ENCODE peak calls at places on chromosomes 5 and 9, in ten cellular contexts. One of them, this sample, is unnamed.

GRCh38 chr5:37554938-37555337 is 175.8 kb downstream of the WDR70 start:
- DNase-seq in naive thymus-derived CD4-positive, alpha-beta T cell: no peak
- DNase-seq in pancreas: no peak
- DNase-seq in astrocyte: no peak
- DNase-seq in breast epithelium: no peak
- DNase-seq in mesendoderm: peak
- DNase-seq in A673: no peak
- DNase-seq in MM.1S: peak
- DNase-seq in neural progenitor cell: peak
- DNase-seq in AG10803: no peak
- DNase-seq in this sample: no peak

GRCh38 chr9:88990721-88991065 is 575 bp upstream of the S1PR3 start:
- DNase-seq in naive thymus-derived CD4-positive, alpha-beta T cell: no peak
- DNase-seq in pancreas: no peak
- DNase-seq in astrocyte: no peak
- DNase-seq in breast epithelium: no peak
- DNase-seq in mesendoderm: peak
- DNase-seq in A673: no peak
- DNase-seq in MM.1S: no peak
- DNase-seq in neural progenitor cell: peak
- DNase-seq in AG10803: no peak
- DNase-seq in this sample: no peak

GRCh38 chr5:73899916-73900315 is 273.9 kb downstream of the ARHGEF28 start:
- DNase-seq in naive thymus-derived CD4-positive, alpha-beta T cell: no peak
- DNase-seq in pancreas: no peak
- DNase-seq in astrocyte: no peak
- DNase-seq in breast epithelium: no peak
- DNase-seq in mesendoderm: no peak
- DNase-seq in A673: no peak
- DNase-seq in MM.1S: no peak
- DNase-seq in neural progenitor cell: no peak
- DNase-seq in AG10803: no peak
- DNase-seq in this sample: no peak

GRCh38 chr9:90526386-90526785 is 116.2 kb downstream of the DIRAS2 start:
- DNase-seq in naive thymus-derived CD4-positive, alpha-beta T cell: no peak
- DNase-seq in pancreas: no peak
- DNase-seq in astrocyte: no peak
- DNase-seq in breast epithelium: no peak
- DNase-seq in mesendoderm: no peak
- DNase-seq in A673: no peak
- DNase-seq in MM.1S: no peak
- DNase-seq in neural progenitor cell: no peak
- DNase-seq in AG10803: no peak
- DNase-seq in this sample: no peak

GRCh38 chr9:85731128-85731630 is 10.6 kb downstream of the AGTPBP1 start:
- DNase-seq in naive thymus-derived CD4-positive, alpha-beta T cell: no peak
- DNase-seq in pancreas: no peak
- DNase-seq in astrocyte: no peak
- DNase-seq in breast epithelium: no peak
- DNase-seq in mesendoderm: no peak
- DNase-seq in A673: no peak
- DNase-seq in MM.1S: no peak
- DNase-seq in neural progenitor cell: no peak
- DNase-seq in AG10803: no peak
- DNase-seq in this sample: no peak

GRCh38 chr9:134313470-134313869 is 12.8 kb upstream of the RXRA start:
- DNase-seq in naive thymus-derived CD4-positive, alpha-beta T cell: no peak
- DNase-seq in pancreas: no peak
- DNase-seq in astrocyte: no peak
- DNase-seq in breast epithelium: no peak
- DNase-seq in mesendoderm: no peak
- DNase-seq in A673: no peak
- DNase-seq in MM.1S: no peak
- DNase-seq in neural progenitor cell: no peak
- DNase-seq in AG10803: no peak
- DNase-seq in this sample: no peak

GRCh38 chr9:126399251-126399650 is 72.6 kb downstream of the MVB12B start:
- DNase-seq in naive thymus-derived CD4-positive, alpha-beta T cell: no peak
- DNase-seq in pancreas: no peak
- DNase-seq in astrocyte: peak
- DNase-seq in breast epithelium: no peak
- DNase-seq in mesendoderm: peak
- DNase-seq in A673: no peak
- DNase-seq in MM.1S: no peak
- DNase-seq in neural progenitor cell: no peak
- DNase-seq in AG10803: no peak
- DNase-seq in this sample: no peak

GRCh38 chr9:93898502-93899426 is 56.4 kb downstream of the BARX1 start:
- DNase-seq in naive thymus-derived CD4-positive, alpha-beta T cell: no peak
- DNase-seq in pancreas: peak
- DNase-seq in astrocyte: no peak
- DNase-seq in breast epithelium: peak
- DNase-seq in mesendoderm: no peak
- DNase-seq in A673: no peak
- DNase-seq in MM.1S: no peak
- DNase-seq in neural progenitor cell: no peak
- DNase-seq in AG10803: no peak
- DNase-seq in this sample: no peak

GRCh38 chr5:80990971-80991370 is 30.8 kb downstream of the RASGRF2 start:
- DNase-seq in naive thymus-derived CD4-positive, alpha-beta T cell: no peak
- DNase-seq in pancreas: no peak
- DNase-seq in astrocyte: no peak
- DNase-seq in breast epithelium: no peak
- DNase-seq in mesendoderm: peak
- DNase-seq in A673: no peak
- DNase-seq in MM.1S: no peak
- DNase-seq in neural progenitor cell: no peak
- DNase-seq in AG10803: no peak
- DNase-seq in this sample: no peak

GRCh38 chr5:68070641-68071191 is 144.8 kb upstream of the PIK3R1 start:
- DNase-seq in naive thymus-derived CD4-positive, alpha-beta T cell: no peak
- DNase-seq in pancreas: no peak
- DNase-seq in astrocyte: no peak
- DNase-seq in breast epithelium: no peak
- DNase-seq in mesendoderm: no peak
- DNase-seq in A673: no peak
- DNase-seq in MM.1S: no peak
- DNase-seq in neural progenitor cell: no peak
- DNase-seq in AG10803: peak
- DNase-seq in this sample: no peak

GRCh38 chr9:87816041-87816440 is 66.6 kb upstream of the SPATA31E1 start:
- DNase-seq in naive thymus-derived CD4-positive, alpha-beta T cell: no peak
- DNase-seq in pancreas: peak
- DNase-seq in astrocyte: no peak
- DNase-seq in breast epithelium: no peak
- DNase-seq in mesendoderm: no peak
- DNase-seq in A673: peak
- DNase-seq in MM.1S: no peak
- DNase-seq in neural progenitor cell: no peak
- DNase-seq in AG10803: peak
- DNase-seq in this sample: no peak

GRCh38 chr9:135507104-135508035 is 6.9 kb downstream of the MRPS2 start:
- DNase-seq in naive thymus-derived CD4-positive, alpha-beta T cell: no peak
- DNase-seq in pancreas: peak
- DNase-seq in astrocyte: no peak
- DNase-seq in breast epithelium: no peak
- DNase-seq in mesendoderm: no peak
- DNase-seq in A673: no peak
- DNase-seq in MM.1S: no peak
- DNase-seq in neural progenitor cell: no peak
- DNase-seq in AG10803: no peak
- DNase-seq in this sample: no peak

GRCh38 chr9:121634800-121635261 is 16.6 kb upstream of the DAB2IP start:
- DNase-seq in naive thymus-derived CD4-positive, alpha-beta T cell: no peak
- DNase-seq in pancreas: no peak
- DNase-seq in astrocyte: no peak
- DNase-seq in breast epithelium: no peak
- DNase-seq in mesendoderm: peak
- DNase-seq in A673: no peak
- DNase-seq in MM.1S: no peak
- DNase-seq in neural progenitor cell: peak
- DNase-seq in AG10803: no peak
- DNase-seq in this sample: no peak

GRCh38 chr9:5665059-5665458 is 36.2 kb downstream of the RIC1 start:
- DNase-seq in naive thymus-derived CD4-positive, alpha-beta T cell: no peak
- DNase-seq in pancreas: no peak
- DNase-seq in astrocyte: no peak
- DNase-seq in breast epithelium: no peak
- DNase-seq in mesendoderm: peak
- DNase-seq in A673: no peak
- DNase-seq in MM.1S: no peak
- DNase-seq in neural progenitor cell: no peak
- DNase-seq in AG10803: no peak
- DNase-seq in this sample: no peak

GRCh38 chr9:36100532-36100931 is 36.0 kb upstream of the GLIPR2 start:
- DNase-seq in naive thymus-derived CD4-positive, alpha-beta T cell: no peak
- DNase-seq in pancreas: no peak
- DNase-seq in astrocyte: peak
- DNase-seq in breast epithelium: no peak
- DNase-seq in mesendoderm: peak
- DNase-seq in A673: no peak
- DNase-seq in MM.1S: no peak
- DNase-seq in neural progenitor cell: peak
- DNase-seq in AG10803: peak
- DNase-seq in this sample: no peak

GRCh38 chr9:110432253-110432652 is 94.6 kb upstream of the TXNDC8 start:
- DNase-seq in naive thymus-derived CD4-positive, alpha-beta T cell: no peak
- DNase-seq in pancreas: no peak
- DNase-seq in astrocyte: peak
- DNase-seq in breast epithelium: no peak
- DNase-seq in mesendoderm: no peak
- DNase-seq in A673: no peak
- DNase-seq in MM.1S: no peak
- DNase-seq in neural progenitor cell: no peak
- DNase-seq in AG10803: peak
- DNase-seq in this sample: no peak

DNA sequence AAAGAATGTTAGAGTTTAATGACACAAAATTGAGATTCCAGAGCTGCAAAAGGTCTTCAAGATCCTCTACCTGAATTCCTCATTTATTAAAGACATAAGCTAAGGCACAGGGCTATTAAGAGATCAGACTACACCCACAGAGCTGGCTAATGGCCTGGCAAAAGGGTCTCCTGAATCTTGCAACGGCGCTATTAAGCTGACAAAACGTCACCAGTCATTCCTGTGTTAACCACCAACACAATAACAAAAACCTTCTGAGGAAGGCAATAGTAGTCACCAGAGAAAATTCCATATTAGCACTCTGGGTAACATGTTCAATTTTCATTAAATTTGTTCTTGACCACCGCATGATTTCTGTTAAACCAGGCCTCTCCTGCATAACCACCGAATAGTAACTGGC is 77.0 kb downstream of the GNAQ start:
- DNase-seq in naive thymus-derived CD4-positive, alpha-beta T cell: no peak
- DNase-seq in pancreas: no peak
- DNase-seq in astrocyte: peak
- DNase-seq in breast epithelium: no peak
- DNase-seq in mesendoderm: no peak
- DNase-seq in A673: no peak
- DNase-seq in MM.1S: no peak
- DNase-seq in neural progenitor cell: no peak
- DNase-seq in AG10803: no peak
- DNase-seq in this sample: no peak
- H3K4me3 ChIP-seq in naive thymus-derived CD4-positive, alpha-beta T cell: no peak
- H3K4me3 ChIP-seq in pancreas: no peak
- H3K4me3 ChIP-seq in astrocyte: no peak
- H3K4me3 ChIP-seq in breast epithelium: no peak
- H3K4me3 ChIP-seq in mesendoderm: no peak
- H3K4me3 ChIP-seq in A673: no peak
- H3K4me3 ChIP-seq in MM.1S: no peak
- H3K4me3 ChIP-seq in neural progenitor cell: no peak
- H3K4me3 ChIP-seq in AG10803: no peak
- H3K4me3 ChIP-seq in this sample: no peak

DNA sequence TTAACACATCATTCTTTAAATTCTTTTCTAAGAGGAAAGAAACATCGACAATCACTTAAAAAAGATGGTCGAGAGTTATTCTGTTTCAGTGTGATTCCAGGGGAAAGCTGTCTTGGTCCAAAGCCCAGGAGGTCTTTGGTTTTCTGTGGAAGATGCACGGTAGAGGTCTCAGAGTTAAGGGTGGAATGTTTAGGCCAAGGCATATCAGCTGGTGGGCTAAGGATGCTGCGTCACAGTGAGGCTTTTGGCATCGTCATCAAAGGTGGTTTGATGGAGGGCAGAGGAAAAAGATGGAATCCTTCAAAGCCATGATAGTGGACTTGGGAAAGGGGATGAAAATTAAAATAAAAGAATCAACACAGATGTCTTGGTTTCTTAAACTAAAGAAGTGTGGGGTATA is 137.3 kb upstream of the ANKH start:
- DNase-seq in naive thymus-derived CD4-positive, alpha-beta T cell: no peak
- DNase-seq in pancreas: no peak
- DNase-seq in astrocyte: peak
- DNase-seq in breast epithelium: no peak
- DNase-seq in mesendoderm: no peak
- DNase-seq in A673: no peak
- DNase-seq in MM.1S: no peak
- DNase-seq in neural progenitor cell: no peak
- DNase-seq in AG10803: no peak
- DNase-seq in this sample: no peak
- H3K4me3 ChIP-seq in naive thymus-derived CD4-positive, alpha-beta T cell: no peak
- H3K4me3 ChIP-seq in pancreas: no peak
- H3K4me3 ChIP-seq in astrocyte: peak
- H3K4me3 ChIP-seq in breast epithelium: no peak
- H3K4me3 ChIP-seq in mesendoderm: no peak
- H3K4me3 ChIP-seq in A673: no peak
- H3K4me3 ChIP-seq in MM.1S: no peak
- H3K4me3 ChIP-seq in neural progenitor cell: no peak
- H3K4me3 ChIP-seq in AG10803: no peak
- H3K4me3 ChIP-seq in this sample: no peak

GRCh38 chr5:10501554-10502075 is 59.9 kb downstream of the ROPN1L start:
- DNase-seq in naive thymus-derived CD4-positive, alpha-beta T cell: no peak
- DNase-seq in pancreas: no peak
- DNase-seq in astrocyte: no peak
- DNase-seq in breast epithelium: no peak
- DNase-seq in mesendoderm: no peak
- DNase-seq in A673: no peak
- DNase-seq in MM.1S: no peak
- DNase-seq in neural progenitor cell: no peak
- DNase-seq in AG10803: no peak
- DNase-seq in this sample: no peak
- H3K4me3 ChIP-seq in naive thymus-derived CD4-positive, alpha-beta T cell: no peak
- H3K4me3 ChIP-seq in pancreas: no peak
- H3K4me3 ChIP-seq in astrocyte: no peak
- H3K4me3 ChIP-seq in breast epithelium: no peak
- H3K4me3 ChIP-seq in mesendoderm: no peak
- H3K4me3 ChIP-seq in A673: no peak
- H3K4me3 ChIP-seq in MM.1S: no peak
- H3K4me3 ChIP-seq in neural progenitor cell: no peak
- H3K4me3 ChIP-seq in AG10803: no peak
- H3K4me3 ChIP-seq in this sample: no peak

DNA sequence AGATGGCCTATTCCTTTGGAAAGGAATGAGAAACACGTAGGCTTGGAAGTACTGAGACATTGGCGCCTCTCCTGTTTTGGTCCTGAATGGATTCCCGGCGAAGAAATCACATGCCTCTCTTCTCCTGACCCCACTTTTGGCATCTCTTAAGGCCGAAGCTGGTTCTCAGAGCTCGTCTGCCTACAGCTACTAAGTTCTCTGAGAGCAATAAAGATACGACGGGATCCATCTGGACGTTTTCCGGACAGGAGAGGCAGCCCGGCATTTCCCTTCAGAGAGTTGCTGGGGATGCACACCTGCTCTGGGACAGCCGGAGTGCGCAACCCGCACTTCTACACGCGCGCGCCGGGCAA is 336.8 kb upstream of the PUM3 start:
- DNase-seq in naive thymus-derived CD4-positive, alpha-beta T cell: no peak
- DNase-seq in pancreas: no peak
- DNase-seq in astrocyte: no peak
- DNase-seq in breast epithelium: no peak
- DNase-seq in mesendoderm: no peak
- DNase-seq in A673: no peak
- DNase-seq in MM.1S: no peak
- DNase-seq in neural progenitor cell: no peak
- DNase-seq in AG10803: no peak
- DNase-seq in this sample: no peak
- H3K4me3 ChIP-seq in naive thymus-derived CD4-positive, alpha-beta T cell: no peak
- H3K4me3 ChIP-seq in pancreas: no peak
- H3K4me3 ChIP-seq in astrocyte: peak
- H3K4me3 ChIP-seq in breast epithelium: no peak
- H3K4me3 ChIP-seq in mesendoderm: no peak
- H3K4me3 ChIP-seq in A673: no peak
- H3K4me3 ChIP-seq in MM.1S: peak
- H3K4me3 ChIP-seq in neural progenitor cell: peak
- H3K4me3 ChIP-seq in AG10803: peak
- H3K4me3 ChIP-seq in this sample: peak

This sample was measured in gastrocnemius medialis.